ENCODE peak calls at places on chromosomes 2 and 18, in six cellular contexts. One of them, this sample, is unnamed.

GRCh38 chr18:46278481-46279465 is 174.6 kb downstream of the HAUS1 start:
- DNase-seq in activated CD8-positive, alpha-beta memory T cell treated with anti-CD3 and anti-CD28 coated beads for 4 hours: no peak
- DNase-seq in non-pigmented ciliary epithelial cell: no peak
- DNase-seq in endothelial cell: no peak
- DNase-seq in activated T-cell treated with anti-CD3 and anti-CD28 coated beads for 48 hours: no peak
- DNase-seq in activated T-helper 1 cell treated with anti-CD3 and anti-CD28 coated beads, Interleukin-2, amount 50 U/mL, for 16 hours: no peak
- DNase-seq in this sample: peak; percentile 52

GRCh38 chr2:17636989-17637906 is 96.8 kb downstream of the VSNL1 start:
- DNase-seq in endothelial cell: no peak
- DNase-seq in non-pigmented ciliary epithelial cell: no peak
- DNase-seq in activated T-cell treated with anti-CD3 and anti-CD28 coated beads for 48 hours: no peak
- DNase-seq in activated CD8-positive, alpha-beta memory T cell treated with anti-CD3 and anti-CD28 coated beads for 4 hours: no peak
- DNase-seq in activated T-helper 1 cell treated with anti-CD3 and anti-CD28 coated beads, Interleukin-2, amount 50 U/mL, for 16 hours: no peak
- DNase-seq in this sample: no peak

GRCh38 chr18:3411854-3412268 is 38.1 kb upstream of the TGIF1 start:
- DNase-seq in activated T-cell treated with anti-CD3 and anti-CD28 coated beads for 48 hours: peak; percentile 15
- DNase-seq in non-pigmented ciliary epithelial cell: no peak
- DNase-seq in activated T-helper 1 cell treated with anti-CD3 and anti-CD28 coated beads, Interleukin-2, amount 50 U/mL, for 16 hours: peak; percentile 11
- DNase-seq in endothelial cell: no peak
- DNase-seq in activated CD8-positive, alpha-beta memory T cell treated with anti-CD3 and anti-CD28 coated beads for 4 hours: no peak
- DNase-seq in this sample: no peak

GRCh38 chr2:200306719-200306968 is 151 bp downstream of the SPATS2L start:
- DNase-seq in activated CD8-positive, alpha-beta memory T cell treated with anti-CD3 and anti-CD28 coated beads for 4 hours: no peak
- DNase-seq in endothelial cell: no peak
- DNase-seq in activated T-cell treated with anti-CD3 and anti-CD28 coated beads for 48 hours: no peak
- DNase-seq in non-pigmented ciliary epithelial cell: no peak
- DNase-seq in activated T-helper 1 cell treated with anti-CD3 and anti-CD28 coated beads, Interleukin-2, amount 50 U/mL, for 16 hours: no peak
- DNase-seq in this sample: no peak

GRCh38 chr2:37317746-37318145 is 6.9 kb downstream of the PRKD3 start:
- DNase-seq in non-pigmented ciliary epithelial cell: no peak
- DNase-seq in endothelial cell: no peak
- DNase-seq in activated CD8-positive, alpha-beta memory T cell treated with anti-CD3 and anti-CD28 coated beads for 4 hours: no peak
- DNase-seq in activated T-cell treated with anti-CD3 and anti-CD28 coated beads for 48 hours: no peak
- DNase-seq in activated T-helper 1 cell treated with anti-CD3 and anti-CD28 coated beads, Interleukin-2, amount 50 U/mL, for 16 hours: no peak
- DNase-seq in this sample: no peak

GRCh38 chr2:10721344-10722251 is at the start of gene ATP6V1C2:
- DNase-seq in activated T-helper 1 cell treated with anti-CD3 and anti-CD28 coated beads, Interleukin-2, amount 50 U/mL, for 16 hours: no peak
- DNase-seq in activated CD8-positive, alpha-beta memory T cell treated with anti-CD3 and anti-CD28 coated beads for 4 hours: no peak
- DNase-seq in activated T-cell treated with anti-CD3 and anti-CD28 coated beads for 48 hours: no peak
- DNase-seq in non-pigmented ciliary epithelial cell: no peak
- DNase-seq in endothelial cell: peak; percentile 51
- DNase-seq in this sample: peak; percentile 78

GRCh38 chr2:217671871-217672270 is 330.9 kb downstream of the TNS1 start:
- DNase-seq in activated T-cell treated with anti-CD3 and anti-CD28 coated beads for 48 hours: no peak
- DNase-seq in activated CD8-positive, alpha-beta memory T cell treated with anti-CD3 and anti-CD28 coated beads for 4 hours: no peak
- DNase-seq in endothelial cell: no peak
- DNase-seq in activated T-helper 1 cell treated with anti-CD3 and anti-CD28 coated beads, Interleukin-2, amount 50 U/mL, for 16 hours: no peak
- DNase-seq in non-pigmented ciliary epithelial cell: no peak
- DNase-seq in this sample: no peak

GRCh38 chr2:201781583-201782051 is 884 bp upstream of the ALS2 start:
- DNase-seq in non-pigmented ciliary epithelial cell: no peak
- DNase-seq in activated T-cell treated with anti-CD3 and anti-CD28 coated beads for 48 hours: no peak
- DNase-seq in activated T-helper 1 cell treated with anti-CD3 and anti-CD28 coated beads, Interleukin-2, amount 50 U/mL, for 16 hours: no peak
- DNase-seq in endothelial cell: no peak
- DNase-seq in activated CD8-positive, alpha-beta memory T cell treated with anti-CD3 and anti-CD28 coated beads for 4 hours: no peak
- DNase-seq in this sample: no peak

GRCh38 chr18:67266591-67267237 is 249.8 kb downstream of the DSEL start:
- DNase-seq in activated T-cell treated with anti-CD3 and anti-CD28 coated beads for 48 hours: no peak
- DNase-seq in activated CD8-positive, alpha-beta memory T cell treated with anti-CD3 and anti-CD28 coated beads for 4 hours: no peak
- DNase-seq in activated T-helper 1 cell treated with anti-CD3 and anti-CD28 coated beads, Interleukin-2, amount 50 U/mL, for 16 hours: no peak
- DNase-seq in non-pigmented ciliary epithelial cell: no peak
- DNase-seq in endothelial cell: no peak
- DNase-seq in this sample: no peak

GRCh38 chr2:53129851-53130250 is 637.8 kb upstream of the CHAC2 start:
- DNase-seq in activated T-cell treated with anti-CD3 and anti-CD28 coated beads for 48 hours: no peak
- DNase-seq in activated CD8-positive, alpha-beta memory T cell treated with anti-CD3 and anti-CD28 coated beads for 4 hours: no peak
- DNase-seq in endothelial cell: no peak
- DNase-seq in non-pigmented ciliary epithelial cell: peak; percentile 87
- DNase-seq in activated T-helper 1 cell treated with anti-CD3 and anti-CD28 coated beads, Interleukin-2, amount 50 U/mL, for 16 hours: no peak
- DNase-seq in this sample: peak; percentile 75

GRCh38 chr18:56267334-56267733 is 371.1 kb downstream of the TXNL1 start:
- DNase-seq in activated T-helper 1 cell treated with anti-CD3 and anti-CD28 coated beads, Interleukin-2, amount 50 U/mL, for 16 hours: no peak
- DNase-seq in activated T-cell treated with anti-CD3 and anti-CD28 coated beads for 48 hours: no peak
- DNase-seq in non-pigmented ciliary epithelial cell: no peak
- DNase-seq in activated CD8-positive, alpha-beta memory T cell treated with anti-CD3 and anti-CD28 coated beads for 4 hours: no peak
- DNase-seq in endothelial cell: no peak
- DNase-seq in this sample: no peak

GRCh38 chr2:113218283-113219091 is 44.7 kb downstream of the PSD4 start:
- DNase-seq in activated T-cell treated with anti-CD3 and anti-CD28 coated beads for 48 hours: no peak
- DNase-seq in activated T-helper 1 cell treated with anti-CD3 and anti-CD28 coated beads, Interleukin-2, amount 50 U/mL, for 16 hours: no peak
- DNase-seq in endothelial cell: no peak
- DNase-seq in activated CD8-positive, alpha-beta memory T cell treated with anti-CD3 and anti-CD28 coated beads for 4 hours: no peak
- DNase-seq in non-pigmented ciliary epithelial cell: no peak
- DNase-seq in this sample: no peak

GRCh38 chr18:74146756-74147155 is 878 bp downstream of the FBXO15 start:
- DNase-seq in activated CD8-positive, alpha-beta memory T cell treated with anti-CD3 and anti-CD28 coated beads for 4 hours: no peak
- DNase-seq in activated T-cell treated with anti-CD3 and anti-CD28 coated beads for 48 hours: no peak
- DNase-seq in activated T-helper 1 cell treated with anti-CD3 and anti-CD28 coated beads, Interleukin-2, amount 50 U/mL, for 16 hours: no peak
- DNase-seq in non-pigmented ciliary epithelial cell: peak; percentile 50
- DNase-seq in endothelial cell: no peak
- DNase-seq in this sample: no peak

GRCh38 chr18:35371412-35372195 is 5.5 kb downstream of the ZNF396 start:
- DNase-seq in activated T-cell treated with anti-CD3 and anti-CD28 coated beads for 48 hours: no peak
- DNase-seq in activated CD8-positive, alpha-beta memory T cell treated with anti-CD3 and anti-CD28 coated beads for 4 hours: no peak
- DNase-seq in endothelial cell: no peak
- DNase-seq in activated T-helper 1 cell treated with anti-CD3 and anti-CD28 coated beads, Interleukin-2, amount 50 U/mL, for 16 hours: no peak
- DNase-seq in non-pigmented ciliary epithelial cell: peak; percentile 26
- DNase-seq in this sample: no peak

GRCh38 chr2:226652388-226652787 is 147.2 kb downstream of the IRS1 start:
- DNase-seq in endothelial cell: no peak
- DNase-seq in activated T-helper 1 cell treated with anti-CD3 and anti-CD28 coated beads, Interleukin-2, amount 50 U/mL, for 16 hours: no peak
- DNase-seq in non-pigmented ciliary epithelial cell: peak; percentile 94
- DNase-seq in activated T-cell treated with anti-CD3 and anti-CD28 coated beads for 48 hours: no peak
- DNase-seq in activated CD8-positive, alpha-beta memory T cell treated with anti-CD3 and anti-CD28 coated beads for 4 hours: no peak
- DNase-seq in this sample: no peak

GRCh38 chr2:74003494-74004211 is 18.9 kb downstream of the TET3 start:
- DNase-seq in activated CD8-positive, alpha-beta memory T cell treated with anti-CD3 and anti-CD28 coated beads for 4 hours: no peak
- DNase-seq in non-pigmented ciliary epithelial cell: peak; percentile 54
- DNase-seq in activated T-cell treated with anti-CD3 and anti-CD28 coated beads for 48 hours: no peak
- DNase-seq in endothelial cell: no peak
- DNase-seq in activated T-helper 1 cell treated with anti-CD3 and anti-CD28 coated beads, Interleukin-2, amount 50 U/mL, for 16 hours: no peak
- DNase-seq in this sample: peak; percentile 64

GRCh38 chr2:157418215-157418614 is 25.7 kb downstream of the CYTIP start:
- DNase-seq in non-pigmented ciliary epithelial cell: no peak
- DNase-seq in activated T-helper 1 cell treated with anti-CD3 and anti-CD28 coated beads, Interleukin-2, amount 50 U/mL, for 16 hours: no peak
- DNase-seq in endothelial cell: no peak
- DNase-seq in activated T-cell treated with anti-CD3 and anti-CD28 coated beads for 48 hours: no peak
- DNase-seq in activated CD8-positive, alpha-beta memory T cell treated with anti-CD3 and anti-CD28 coated beads for 4 hours: no peak
- DNase-seq in this sample: no peak

GRCh38 chr2:225740086-225740485 is 340.6 kb downstream of the NYAP2 start:
- DNase-seq in endothelial cell: no peak
- DNase-seq in non-pigmented ciliary epithelial cell: no peak
- DNase-seq in activated T-helper 1 cell treated with anti-CD3 and anti-CD28 coated beads, Interleukin-2, amount 50 U/mL, for 16 hours: no peak
- DNase-seq in activated CD8-positive, alpha-beta memory T cell treated with anti-CD3 and anti-CD28 coated beads for 4 hours: no peak
- DNase-seq in activated T-cell treated with anti-CD3 and anti-CD28 coated beads for 48 hours: no peak
- DNase-seq in this sample: no peak

GRCh38 chr18:58715540-58715939 is 44.3 kb downstream of the MALT1 start:
- DNase-seq in endothelial cell: no peak
- DNase-seq in activated T-cell treated with anti-CD3 and anti-CD28 coated beads for 48 hours: no peak
- DNase-seq in activated T-helper 1 cell treated with anti-CD3 and anti-CD28 coated beads, Interleukin-2, amount 50 U/mL, for 16 hours: no peak
- DNase-seq in non-pigmented ciliary epithelial cell: no peak
- DNase-seq in activated CD8-positive, alpha-beta memory T cell treated with anti-CD3 and anti-CD28 coated beads for 4 hours: no peak
- DNase-seq in this sample: no peak

GRCh38 chr2:116917196-116917595 is 897.3 kb upstream of the DDX18 start:
- DNase-seq in activated T-helper 1 cell treated with anti-CD3 and anti-CD28 coated beads, Interleukin-2, amount 50 U/mL, for 16 hours: no peak
- DNase-seq in non-pigmented ciliary epithelial cell: no peak
- DNase-seq in activated T-cell treated with anti-CD3 and anti-CD28 coated beads for 48 hours: no peak
- DNase-seq in activated CD8-positive, alpha-beta memory T cell treated with anti-CD3 and anti-CD28 coated beads for 4 hours: no peak
- DNase-seq in endothelial cell: no peak
- DNase-seq in this sample: no peak

GRCh38 chr18:23177433-23178072 is 42.3 kb downstream of the CABLES1 start:
- DNase-seq in non-pigmented ciliary epithelial cell: no peak
- DNase-seq in activated T-cell treated with anti-CD3 and anti-CD28 coated beads for 48 hours: no peak
- DNase-seq in activated T-helper 1 cell treated with anti-CD3 and anti-CD28 coated beads, Interleukin-2, amount 50 U/mL, for 16 hours: no peak
- DNase-seq in endothelial cell: no peak
- DNase-seq in activated CD8-positive, alpha-beta memory T cell treated with anti-CD3 and anti-CD28 coated beads for 4 hours: no peak
- DNase-seq in this sample: no peak

GRCh38 chr2:123738643-123739042 is 286.4 kb upstream of the CNTNAP5 start:
- DNase-seq in activated CD8-positive, alpha-beta memory T cell treated with anti-CD3 and anti-CD28 coated beads for 4 hours: no peak
- DNase-seq in non-pigmented ciliary epithelial cell: no peak
- DNase-seq in endothelial cell: no peak
- DNase-seq in activated T-cell treated with anti-CD3 and anti-CD28 coated beads for 48 hours: no peak
- DNase-seq in activated T-helper 1 cell treated with anti-CD3 and anti-CD28 coated beads, Interleukin-2, amount 50 U/mL, for 16 hours: no peak
- DNase-seq in this sample: no peak

GRCh38 chr2:241901500-241902351 is 32.2 kb downstream of the RTP5 start:
- DNase-seq in activated T-helper 1 cell treated with anti-CD3 and anti-CD28 coated beads, Interleukin-2, amount 50 U/mL, for 16 hours: no peak
- DNase-seq in activated CD8-positive, alpha-beta memory T cell treated with anti-CD3 and anti-CD28 coated beads for 4 hours: no peak
- DNase-seq in non-pigmented ciliary epithelial cell: no peak
- DNase-seq in endothelial cell: no peak
- DNase-seq in activated T-cell treated with anti-CD3 and anti-CD28 coated beads for 48 hours: no peak
- DNase-seq in this sample: peak; percentile 80

GRCh38 chr2:11330457-11331142 is 13.8 kb downstream of the ROCK2 start:
- DNase-seq in activated CD8-positive, alpha-beta memory T cell treated with anti-CD3 and anti-CD28 coated beads for 4 hours: no peak
- DNase-seq in activated T-helper 1 cell treated with anti-CD3 and anti-CD28 coated beads, Interleukin-2, amount 50 U/mL, for 16 hours: no peak
- DNase-seq in endothelial cell: no peak
- DNase-seq in activated T-cell treated with anti-CD3 and anti-CD28 coated beads for 48 hours: no peak
- DNase-seq in non-pigmented ciliary epithelial cell: no peak
- DNase-seq in this sample: no peak

GRCh38 chr2:197075286-197075685 is 148.8 kb upstream of the PGAP1 start:
- DNase-seq in activated T-cell treated with anti-CD3 and anti-CD28 coated beads for 48 hours: no peak
- DNase-seq in endothelial cell: no peak
- DNase-seq in activated T-helper 1 cell treated with anti-CD3 and anti-CD28 coated beads, Interleukin-2, amount 50 U/mL, for 16 hours: no peak
- DNase-seq in activated CD8-positive, alpha-beta memory T cell treated with anti-CD3 and anti-CD28 coated beads for 4 hours: no peak
- DNase-seq in non-pigmented ciliary epithelial cell: no peak
- DNase-seq in this sample: no peak

GRCh38 chr18:7760967-7761946 is 194.1 kb downstream of the PTPRM start:
- DNase-seq in activated T-helper 1 cell treated with anti-CD3 and anti-CD28 coated beads, Interleukin-2, amount 50 U/mL, for 16 hours: no peak
- DNase-seq in endothelial cell: no peak
- DNase-seq in non-pigmented ciliary epithelial cell: peak; percentile 60
- DNase-seq in activated CD8-positive, alpha-beta memory T cell treated with anti-CD3 and anti-CD28 coated beads for 4 hours: no peak
- DNase-seq in activated T-cell treated with anti-CD3 and anti-CD28 coated beads for 48 hours: no peak
- DNase-seq in this sample: no peak

GRCh38 chr2:48114256-48114655 is 208.0 kb upstream of the FBXO11 start:
- DNase-seq in activated T-helper 1 cell treated with anti-CD3 and anti-CD28 coated beads, Interleukin-2, amount 50 U/mL, for 16 hours: no peak
- DNase-seq in activated CD8-positive, alpha-beta memory T cell treated with anti-CD3 and anti-CD28 coated beads for 4 hours: peak; percentile 48
- DNase-seq in non-pigmented ciliary epithelial cell: no peak
- DNase-seq in endothelial cell: no peak
- DNase-seq in activated T-cell treated with anti-CD3 and anti-CD28 coated beads for 48 hours: peak; percentile 56
- DNase-seq in this sample: peak; percentile 59

GRCh38 chr2:97911210-97911921 is 84.4 kb downstream of the TMEM131 start:
- DNase-seq in activated T-helper 1 cell treated with anti-CD3 and anti-CD28 coated beads, Interleukin-2, amount 50 U/mL, for 16 hours: no peak
- DNase-seq in activated CD8-positive, alpha-beta memory T cell treated with anti-CD3 and anti-CD28 coated beads for 4 hours: no peak
- DNase-seq in endothelial cell: no peak
- DNase-seq in non-pigmented ciliary epithelial cell: peak; percentile 30
- DNase-seq in activated T-cell treated with anti-CD3 and anti-CD28 coated beads for 48 hours: no peak
- DNase-seq in this sample: no peak

This sample was measured in islet precursor cell.